ENCODE peak calls at places on chromosome 16, in eight cellular contexts. E is GM13977, W is Peyer's patch, U is nephron progenitor cell, A is RWPE1, B is choroid plexus epithelial cell, O is psoas muscle, Z is breast epithelium. N is an unnamed sample.
A peak's percentile ranks its signal among the peaks of the same experiment; 100 is the strongest.

GRCh38 chr16:50680907-50681885 is at the start of gene SNX20:
- DNase-seq in U (no peak), E (peak; percentile 72), W (peak; percentile 83), O (no peak), B (no peak), Z (no peak), A (no peak), N (no peak)

GRCh38 chr16:19153876-19154275 is 14.2 kb upstream of the SYT17 start:
- DNase-seq in A (peak; percentile 33), Z (no peak), E (no peak), O (no peak), B (no peak), U (no peak), W (no peak), N (no peak)

GRCh38 chr16:3856367-3857141 is 24.0 kb downstream of the CREBBP start:
- DNase-seq in W (no peak), O (no peak), E (no peak), B (no peak), U (no peak), A (no peak), Z (no peak), N (no peak)

GRCh38 chr16:81204794-81205680 is 33.5 kb upstream of the BCO1 start:
- DNase-seq in W (peak; percentile 68), O (no peak), E (peak; percentile 75), U (peak; percentile 29), B (peak; percentile 83), Z (no peak), A (peak; percentile 26), N (no peak)

GRCh38 chr16:719815-720506 is 985 bp upstream of the ANTKMT start:
- DNase-seq in U (no peak), B (no peak), Z (no peak), O (no peak), W (no peak), A (no peak), E (no peak), N (no peak)

GRCh38 chr16:89035013-89035697 is 58.1 kb upstream of the CBFA2T3 start:
- DNase-seq in A (no peak), W (no peak), U (peak; percentile 1), B (no peak), Z (no peak), O (no peak), E (no peak), N (no peak)

GRCh38 chr16:59470556-59470955 is 736.4 kb upstream of the GOT2 start:
- DNase-seq in O (no peak), Z (no peak), E (no peak), W (no peak), A (no peak), B (no peak), U (no peak), N (no peak)

GRCh38 chr16:1093284-1094123 is 2.5 kb downstream of the C1QTNF8 start:
- DNase-seq in O (no peak), A (no peak), E (no peak), U (no peak), B (no peak), Z (no peak), W (no peak), N (no peak)

GRCh38 chr16:10178079-10178478 is 4.1 kb downstream of the GRIN2A start:
- DNase-seq in A (peak; percentile 45), O (no peak), E (no peak), W (no peak), U (no peak), B (no peak), Z (no peak), N (no peak)

GRCh38 chr16:9099131-9099625 is 7.7 kb downstream of the HAPSTR1 start:
- DNase-seq in W (no peak), Z (no peak), U (no peak), E (peak; percentile 28), A (peak; percentile 30), B (no peak), O (no peak), N (no peak)

GRCh38 chr16:30894540-30895368 is 877 bp upstream of the BCL7C start:
- DNase-seq in B (no peak), W (no peak), A (no peak), O (no peak), U (no peak), Z (no peak), E (peak; percentile 4), N (no peak)

GRCh38 chr16:58461056-58461455 is 38.9 kb upstream of the NDRG4 start:
- DNase-seq in W (no peak), Z (no peak), E (no peak), B (no peak), U (no peak), A (peak; percentile 23), O (no peak), N (no peak)

GRCh38 chr16:19717319-19717718 is 708 bp downstream of the KNOP1 start:
- DNase-seq in E (no peak), O (no peak), U (no peak), Z (no peak), B (no peak), W (no peak), A (no peak), N (no peak)

GRCh38 chr16:77531741-77532140 is 96.9 kb upstream of the ADAMTS18 start:
- DNase-seq in U (no peak), A (no peak), Z (no peak), O (no peak), W (no peak), E (no peak), B (peak; percentile 66), N (no peak)

GRCh38 chr16:70694088-70694487 is 8.2 kb upstream of the MTSS2 start:
- DNase-seq in B (peak; percentile 70), U (no peak), E (no peak), A (peak; percentile 94), Z (no peak), W (no peak), O (peak; percentile 82), N (no peak)

GRCh38 chr16:88067530-88068411 is 116.5 kb downstream of the BANP start:
- DNase-seq in Z (no peak), W (no peak), B (no peak), O (peak; percentile 38), E (no peak), A (no peak), U (no peak), N (no peak)

GRCh38 chr16:61900482-61900881 is 135.8 kb downstream of the CDH8 start:
- DNase-seq in W (no peak), O (no peak), B (peak; percentile 67), U (no peak), Z (no peak), A (peak; percentile 16), E (no peak), N (no peak)

GRCh38 chr16:83118365-83118764 is 491.6 kb downstream of the CDH13 start:
- DNase-seq in O (no peak), Z (no peak), W (no peak), U (no peak), B (no peak), A (no peak), E (no peak), N (no peak)

GRCh38 chr16:72788269-72788809 is 259.6 kb downstream of the ZFHX3 start:
- DNase-seq in E (no peak), B (no peak), Z (no peak), W (no peak), A (no peak), U (no peak), O (no peak), N (no peak)

GRCh38 chr16:46482895-46483294 is 138.3 kb downstream of the SHCBP1 start:
- DNase-seq in O (no peak), U (no peak), E (no peak), W (no peak), Z (no peak), B (no peak), A (no peak), N (no peak)

GRCh38 chr16:3187798-3188674 is at the start of gene OR1F1:
- DNase-seq in O (no peak), B (peak; percentile 53), W (peak; percentile 62), E (peak; percentile 72), Z (no peak), U (peak; percentile 59), A (no peak), N (no peak)

GRCh38 chr16:1763521-1764511 is 7.5 kb downstream of the NME3 start:
- DNase-seq in Z (no peak), W (no peak), A (no peak), B (no peak), O (peak; percentile 74), E (no peak), U (peak; percentile 79), N (no peak)

GRCh38 chr16:724188-725040 is 1.8 kb downstream of the CCDC78 start:
- DNase-seq in A (no peak), Z (no peak), O (no peak), W (no peak), E (no peak), B (no peak), U (no peak), N (no peak)

GRCh38 chr16:61993076-61993475 is 43.2 kb downstream of the CDH8 start:
- DNase-seq in E (no peak), B (no peak), A (no peak), Z (no peak), O (no peak), U (no peak), W (no peak), N (no peak)

GRCh38 chr16:87790278-87791023 is 24.7 kb upstream of the KLHDC4 start:
- DNase-seq in B (no peak), U (no peak), O (peak; percentile 78), W (no peak), A (peak; percentile 85), E (no peak), Z (no peak), N (no peak)

GRCh38 chr16:55323637-55324490 is at the start of gene IRX6:
- DNase-seq in A (no peak), B (no peak), E (no peak), Z (peak; percentile 31), W (no peak), U (peak; percentile 76), O (peak; percentile 90), N (peak; percentile 76)

GRCh38 chr16:80825365-80825758 is 21.0 kb upstream of the CDYL2 start:
- DNase-seq in U (no peak), W (no peak), B (no peak), A (no peak), O (no peak), E (no peak), Z (no peak), N (no peak)

GRCh38 chr16:86476956-86477530 is 33.3 kb upstream of the FOXF1 start:
- DNase-seq in U (no peak), B (no peak), W (no peak), O (no peak), Z (no peak), A (no peak), E (no peak), N (no peak)
- TF ChIP-seq CTCF in U (no peak), B (no peak), W (no peak), O (no peak), Z (no peak), A (no peak), E (no peak), N (no peak)

GRCh38 chr16:15782573-15783365 is 74.1 kb downstream of the MYH11 start:
- DNase-seq in B (peak; percentile 10), Z (no peak), E (no peak), W (no peak), O (no peak), U (no peak), A (no peak), N (no peak)
- TF ChIP-seq CTCF in B (no peak), Z (no peak), E (no peak), W (no peak), O (no peak), U (no peak), A (no peak), N (peak; percentile 20)

GRCh38 chr16:12215302-12216105 is 239.0 kb downstream of the SNX29 start:
- DNase-seq in E (no peak), B (no peak), U (no peak), Z (no peak), W (peak; percentile 87), A (no peak), O (no peak), N (no peak)
- TF ChIP-seq CTCF in E (no peak), B (peak; percentile 55), U (peak; percentile 49), Z (no peak), W (no peak), A (no peak), O (no peak), N (peak; percentile 63)

GRCh38 chr16:69565611-69566436 is at the start of gene NFAT5:
- DNase-seq in B (peak; percentile 83), W (peak; percentile 94), O (peak; percentile 92), A (peak; percentile 81), U (peak; percentile 92), Z (peak; percentile 88), E (peak; percentile 87), N (peak; percentile 97)
- TF ChIP-seq CTCF in B (no peak), W (no peak), O (peak; percentile 20), A (no peak), U (no peak), Z (no peak), E (no peak), N (peak; percentile 36)